ENCODE peak calls at places on chromosomes 1 and 21, in nine cellular contexts. Z is left ventricle myocardium inferior; P is right atrium auricular region; A is lower lobe of right lung; Q is naive thymus-derived CD4-positive, alpha-beta T cell; Y is CD4-positive, CD25-positive, alpha-beta regulatory T cell; R is cardiac muscle cell; W is HAP-1; U is BE2C. F is an unnamed sample. For H3K9me3 and H3K36me3, the result is how much of the 10 kb centered on the place peaks cover.

GRCh38 chr1:227049253-227049652 is 109.2 kb downstream of the COQ8A start:
- DNase-seq in Z (no peak), U (no peak), Y (no peak), R (no peak), P (no peak), A (no peak), W (no peak), Q (no peak), F (no peak)

GRCh38 chr1:213276236-213276635 is 225.2 kb downstream of the RPS6KC1 start:
- DNase-seq in Y (no peak), W (no peak), Q (no peak), R (no peak), Z (no peak), A (no peak), U (no peak), P (no peak), F (no peak)

GRCh38 chr1:193763313-193763712 is 576.9 kb upstream of the B3GALT2 start:
- DNase-seq in A (no peak), R (no peak), Z (no peak), Q (no peak), P (no peak), Y (no peak), U (no peak), W (no peak), F (no peak)

GRCh38 chr1:84763912-84764675 is 73.8 kb upstream of the SSX2IP start:
- DNase-seq in P (no peak), R (no peak), Q (no peak), Y (no peak), U (no peak), W (no peak), A (no peak), Z (no peak), F (no peak)

GRCh38 chr1:42176902-42177519 is 12.5 kb upstream of the GUCA2A start:
- DNase-seq in P (no peak), R (peak), W (peak), A (no peak), U (no peak), Z (no peak), Y (no peak), Q (peak), F (peak)

GRCh38 chr1:11078631-11079030 is 18.8 kb upstream of the SRM start:
- DNase-seq in Y (no peak), R (no peak), Z (no peak), Q (no peak), W (no peak), U (no peak), A (no peak), P (no peak), F (no peak)

GRCh38 chr1:97252076-97252475 is 530.5 kb downstream of the PTBP2 start:
- DNase-seq in Z (no peak), W (no peak), A (no peak), R (no peak), U (no peak), P (peak), Q (no peak), Y (no peak), F (no peak)

GRCh38 chr1:29786791-29787732 is 550.7 kb downstream of the PTPRU start:
- DNase-seq in U (no peak), Q (no peak), R (no peak), A (no peak), P (peak), Z (no peak), W (no peak), Y (no peak), F (no peak)

GRCh38 chr1:46183119-46183842 is 7.0 kb upstream of the P3R3URF start:
- DNase-seq in U (no peak), Q (no peak), A (peak), P (peak), Z (peak), R (peak), Y (no peak), W (no peak), F (no peak)

GRCh38 chr1:240258910-240259309 is 167.2 kb downstream of the FMN2 start:
- DNase-seq in A (no peak), Z (no peak), R (no peak), P (no peak), Q (no peak), U (no peak), W (no peak), Y (no peak), F (no peak)

GRCh38 chr1:26350701-26351590 is 3.0 kb downstream of the CRYBG2 start:
- DNase-seq in R (no peak), Q (no peak), Z (no peak), P (no peak), A (no peak), U (no peak), W (no peak), Y (no peak), F (no peak)

GRCh38 chr21:22575165-22575584 is 1577.0 kb downstream of the NCAM2 start:
- DNase-seq in U (peak), P (no peak), Y (no peak), Q (no peak), A (no peak), W (peak), R (peak), Z (no peak), F (peak)

GRCh38 chr1:43358121-43358745 is 548 bp upstream of the CDC20 start:
- DNase-seq in W (peak), P (no peak), Q (peak), A (no peak), U (peak), Z (no peak), R (peak), Y (no peak), F (peak)

GRCh38 chr1:41504126-41505035 is 19.9 kb upstream of the EDN2 start:
- DNase-seq in P (no peak), Q (no peak), R (peak), U (peak), W (no peak), Z (no peak), Y (no peak), A (no peak), F (no peak)

GRCh38 chr1:55067022-55067781 is 27.9 kb downstream of the PCSK9 start:
- DNase-seq in Q (no peak), Z (peak), P (no peak), W (no peak), U (no peak), R (no peak), A (no peak), Y (no peak), F (no peak)

GRCh38 chr1:198939946-198940345 is 301.1 kb downstream of the PTPRC start:
- DNase-seq in P (no peak), W (no peak), R (no peak), U (no peak), Z (no peak), A (no peak), Q (no peak), Y (no peak), F (no peak)

GRCh38 chr21:33703750-33704606 is 61.7 kb downstream of the ITSN1 start:
- DNase-seq in Y (no peak), R (no peak), Q (no peak), A (no peak), P (no peak), W (no peak), U (no peak), Z (no peak), F (no peak)

GRCh38 chr21:46060596-46061061 is 37.3 kb upstream of the COL6A2 start:
- DNase-seq in A (peak), Y (no peak), R (no peak), Z (peak), U (no peak), W (no peak), Q (no peak), P (peak), F (no peak)

GRCh38 chr21:22900511-22900910 is 1902.3 kb downstream of the NCAM2 start:
- DNase-seq in Q (no peak), R (no peak), W (no peak), P (no peak), U (no peak), Z (no peak), Y (no peak), A (no peak), F (no peak)

GRCh38 chr1:171166361-171166760 is 18.7 kb upstream of the FMO2 start:
- DNase-seq in R (no peak), W (no peak), Q (no peak), P (no peak), A (no peak), Z (no peak), Y (no peak), U (no peak), F (no peak)

GRCh38 chr1:21334214-21335087 is 44.2 kb upstream of the ECE1 start:
- DNase-seq in A (peak), P (peak), Q (peak), Z (peak), W (no peak), U (peak), Y (peak), R (peak), F (peak)

GRCh38 chr1:32334864-32335618 is 992 bp downstream of the MARCKSL1 start:
- DNase-seq in A (peak), Y (peak), P (no peak), W (no peak), U (peak), R (peak), Z (peak), Q (peak), F (peak)

GRCh38 chr1:209675567-209676154 is 449 bp downstream of the G0S2 start:
- DNase-seq in Q (peak), P (no peak), R (peak), Z (peak), W (no peak), Y (no peak), U (peak), A (peak), F (no peak)

GRCh38 chr1:51627672-51628071 is 10.8 kb downstream of the OSBPL9 start:
- DNase-seq in W (peak), A (no peak), R (peak), U (peak), Y (no peak), Q (no peak), Z (no peak), P (no peak), F (peak)

GRCh38 chr21:33403128-33403785 is at the start of gene IFNGR2:
- DNase-seq in Q (peak), Z (peak), A (peak), P (no peak), Y (peak), W (no peak), U (peak), R (peak), F (peak)

GRCh38 chr1:39458991-39459390 is 32.4 kb upstream of the BMP8A start:
- DNase-seq in P (no peak), W (no peak), U (no peak), Z (no peak), A (no peak), Y (no peak), Q (no peak), R (no peak), F (no peak)

GRCh38 chr1:66368261-66368660 is 165.7 kb upstream of the SGIP1 start:
- DNase-seq in Y (no peak), W (no peak), Q (no peak), A (no peak), R (no peak), U (no peak), Z (no peak), P (no peak), F (no peak)

GRCh38 chr1:63883494-63884235 is 109.8 kb downstream of the ROR1 start:
- DNase-seq in Z (no peak), U (no peak), R (no peak), W (no peak), Q (no peak), A (no peak), Y (no peak), P (no peak), F (no peak)

GRCh38 chr1:210394281-210394798 is 65.6 kb downstream of the HHAT start:
- DNase-seq in A (no peak), Z (peak), R (no peak), Q (no peak), W (no peak), Y (no peak), U (no peak), P (peak), F (no peak)

GRCh38 chr1:156696755-156697154 is 8.6 kb downstream of the CRABP2 start:
- DNase-seq in A (no peak), R (no peak), Y (no peak), U (no peak), Q (no peak), P (no peak), W (no peak), Z (no peak), F (no peak)

GRCh38 chr1:161440312-161440894 is 64.9 kb upstream of the FCGR2A start:
- DNase-seq in R (peak), Q (peak), U (peak), Z (peak), Y (peak), P (no peak), W (peak), A (peak), F (peak)

GRCh38 chr1:163069142-163069541 is at the start of gene RGS4:
- DNase-seq in A (no peak), R (peak), U (peak), Z (peak), W (peak), Y (no peak), Q (no peak), P (peak), F (no peak)

GRCh38 chr1:170917373-170917772 is 18.0 kb upstream of the MROH9 start:
- DNase-seq in Q (no peak), U (no peak), W (no peak), Y (no peak), P (no peak), R (no peak), Z (no peak), A (no peak), F (no peak)

GRCh38 chr21:26379561-26379960 is 193.5 kb downstream of the CYYR1 start:
- DNase-seq in Z (no peak), P (no peak), R (no peak), Y (no peak), W (no peak), Q (no peak), U (no peak), A (no peak), F (no peak)
- H3K9me3 ChIP-seq in Z (under half), P (under half), R (under half), Y (under half), W (under half), Q (under half), U (under half), A (under half), F (under half)

GRCh38 chr1:942864-943533 is 16.1 kb downstream of the NOC2L start:
- DNase-seq in Q (no peak), A (no peak), R (no peak), U (no peak), Z (peak), P (peak), W (no peak), Y (no peak), F (no peak)
- H3K36me3 ChIP-seq in Q (under half), A (under half), R (under half), U (under half), Z (under half), P (under half), W (under half), Y (under half), F (under half)

DNA sequence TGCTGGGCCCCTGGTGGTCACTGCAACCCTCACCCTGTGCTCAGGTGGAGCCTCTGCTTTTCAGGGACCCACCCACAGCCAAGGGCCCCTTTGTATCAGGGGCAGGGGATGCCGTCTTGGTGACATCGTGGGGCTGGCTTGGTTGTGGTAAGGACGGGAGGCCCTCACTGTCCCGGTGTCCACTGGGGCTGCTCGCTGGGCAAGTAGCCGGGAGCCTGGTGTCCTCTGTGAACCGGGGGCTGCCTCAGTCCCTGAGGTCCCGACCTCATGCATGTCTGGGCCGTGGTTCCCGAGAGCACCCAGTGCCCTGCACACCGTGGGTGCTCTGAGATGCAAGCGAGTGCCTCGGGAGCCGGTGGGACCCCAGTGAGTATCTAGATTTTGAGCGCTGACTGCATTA is 56.0 kb upstream of the TTC34 start:
- DNase-seq in Q (no peak), P (no peak), A (peak), R (no peak), W (no peak), U (no peak), Y (no peak), Z (no peak), F (no peak)
- H3K9me3 ChIP-seq in Q (under half), P (under half), A (under half), R (under half), W (under half), U (under half), Y (under half), Z (under half), F (under half)

GRCh38 chr21:31666445-31667010 is 7.0 kb downstream of the SOD1 start:
- DNase-seq in Z (no peak), U (no peak), Y (no peak), A (no peak), P (no peak), Q (no peak), R (no peak), W (no peak), F (no peak)
- H3K36me3 ChIP-seq in Z (half or more), U (half or more), Y (half or more), A (half or more), P (half or more), Q (under half), R (under half), W (half or more), F (half or more)

GRCh38 chr1:205522692-205523091 is 18.2 kb downstream of the CDK18 start:
- DNase-seq in Y (no peak), A (no peak), P (no peak), Q (no peak), W (no peak), U (no peak), R (no peak), Z (no peak), F (no peak)
- H3K9me3 ChIP-seq in Y (under half), A (under half), P (under half), Q (under half), W (under half), U (under half), R (under half), Z (under half), F (under half)

GRCh38 chr21:44065428-44065827 is 41.8 kb upstream of the PWP2 start:
- DNase-seq in Y (peak), U (no peak), R (no peak), Z (no peak), A (no peak), W (no peak), P (no peak), Q (peak), F (no peak)
- H3K36me3 ChIP-seq in Y (half or more), U (under half), R (under half), Z (half or more), A (half or more), W (under half), P (half or more), Q (under half), F (half or more)

GRCh38 chr1:79188371-79188770 is 181.8 kb upstream of the ADGRL4 start:
- DNase-seq in Y (no peak), P (no peak), R (no peak), A (no peak), Z (no peak), U (no peak), W (no peak), Q (no peak), F (no peak)

GRCh38 chr1:79190074-79190473 is 183.5 kb upstream of the ADGRL4 start:
- DNase-seq in A (no peak), Z (no peak), W (no peak), R (no peak), Q (no peak), U (no peak), Y (no peak), P (no peak), F (no peak)

GRCh38 chr1:79186260-79186659 is 179.7 kb upstream of the ADGRL4 start:
- DNase-seq in Z (no peak), U (no peak), W (no peak), Y (no peak), P (no peak), A (no peak), R (no peak), Q (no peak), F (no peak)
- H3K9me3 ChIP-seq in Z (under half), U (under half), W (under half), Y (under half), P (under half), A (under half), R (under half), Q (under half), F (under half)

F was measured in OCI-LY7.